ENCODE peak calls at places on chromosomes 7 and 10, in six cellular contexts. A is tibial artery; I is psoas muscle; T is A549; U is CD8-positive, alpha-beta T cell; Y is IMR-90. Q is an unnamed sample. For H3K4me1, the result is how much of the 10 kb centered on the place peaks cover.

GRCh38 chr7:158495780-158496179 is 91.8 kb downstream of the PTPRN2 start:
- DNase-seq in T (peak), Y (no peak), A (no peak), I (no peak), U (no peak), Q (no peak)

GRCh38 chr7:1344981-1345701 is 112.5 kb downstream of the UNCX start:
- DNase-seq in A (no peak), T (no peak), U (no peak), Y (no peak), I (peak), Q (peak)

GRCh38 chr10:72243822-72244437 is 27.9 kb upstream of the ASCC1 start:
- DNase-seq in A (peak), Y (peak), T (peak), I (peak), U (no peak), Q (peak)

GRCh38 chr10:79047875-79048638 is 20.7 kb upstream of the ZMIZ1 start:
- DNase-seq in T (no peak), Y (no peak), I (no peak), U (peak), A (peak), Q (peak)

GRCh38 chr10:131311661-131312260 is at the start of gene TCERG1L:
- DNase-seq in Y (no peak), A (no peak), U (no peak), I (no peak), T (no peak), Q (no peak)

GRCh38 chr10:58152698-58153263 is 114.9 kb downstream of the IPMK start:
- DNase-seq in T (peak), U (no peak), A (no peak), I (no peak), Y (peak), Q (no peak)

GRCh38 chr10:7185367-7185690 is 225.5 kb downstream of the SFMBT2 start:
- DNase-seq in A (no peak), T (no peak), U (peak), I (no peak), Y (no peak), Q (no peak)

GRCh38 chr7:25424113-25424512 is 195.8 kb upstream of the NPVF start:
- DNase-seq in A (no peak), T (no peak), Y (no peak), U (no peak), I (no peak), Q (no peak)

DNA sequence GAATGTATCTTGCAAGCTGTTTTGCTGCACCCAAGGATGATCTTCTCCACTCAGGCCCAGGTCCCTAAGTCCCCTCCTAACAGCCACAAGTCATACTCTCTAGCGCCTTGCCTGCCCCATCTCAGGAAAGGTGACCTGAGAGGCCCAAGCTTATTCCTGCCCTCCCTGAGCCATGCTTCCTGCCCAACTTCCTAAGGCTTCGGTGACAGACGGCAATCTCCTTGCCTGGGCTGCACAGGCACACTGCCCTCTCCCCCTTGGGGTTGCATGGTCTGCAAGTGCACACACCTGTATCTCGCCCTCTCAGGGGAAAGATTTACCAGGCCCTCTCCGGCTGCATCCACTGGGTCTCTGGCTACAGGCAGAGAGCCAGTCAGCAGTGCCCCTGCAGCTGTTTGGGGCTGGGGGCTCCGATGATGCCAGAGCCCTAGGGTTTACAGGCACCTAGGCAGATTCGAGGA is 771 bp upstream of the ADIRF start:
- DNase-seq in I (no peak), Y (no peak), U (peak), T (no peak), A (peak), Q (no peak)
- H3K4me1 ChIP-seq in I (under half), Y (under half), U (half or more), T (under half), A (half or more), Q (half or more)

GRCh38 chr10:96025566-96025965 is 17.8 kb upstream of the CCNJ start:
- DNase-seq in T (peak), I (no peak), U (no peak), A (no peak), Y (peak), Q (no peak)
- TF ChIP-seq CTCF in T (no peak), I (no peak), U (no peak), A (no peak), Y (no peak), Q (no peak)

GRCh38 chr10:34814228-34815173 is 595 bp downstream of the PARD3 start:
- DNase-seq in T (peak), I (peak), A (no peak), U (no peak), Y (peak), Q (peak)
- H3K4me3 ChIP-seq in T (peak), I (peak), A (peak), U (no peak), Y (peak), Q (peak)

DNA sequence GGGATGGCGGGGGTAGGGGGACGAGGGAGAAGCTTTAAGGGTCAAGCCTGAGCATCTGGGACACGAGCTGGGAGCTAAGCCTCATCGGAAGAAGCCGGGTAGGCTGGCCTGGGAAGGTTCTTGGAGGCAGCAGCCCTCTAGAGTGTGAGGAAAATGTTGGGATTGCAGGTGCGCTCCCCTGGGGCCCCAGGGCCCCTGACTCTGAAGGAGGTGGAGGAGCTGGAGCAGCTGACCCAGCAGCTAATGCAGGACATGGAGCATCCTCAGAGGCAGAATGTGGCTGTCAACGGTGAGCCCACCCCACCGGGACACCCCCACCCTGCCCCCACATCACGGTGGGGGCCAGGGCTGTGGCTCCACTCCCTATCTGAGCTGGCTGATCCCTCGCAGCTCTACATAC is 6.9 kb downstream of the ZYX start:
- DNase-seq in I (no peak), A (no peak), T (no peak), U (no peak), Y (no peak), Q (no peak)
- H3K4me1 ChIP-seq in I (under half), A (half or more), T (under half), U (under half), Y (half or more), Q (under half)

GRCh38 chr7:27994639-27995038 is 186.0 kb downstream of the JAZF1 start:
- DNase-seq in Y (peak), U (no peak), T (no peak), A (no peak), I (no peak), Q (no peak)
- TF ChIP-seq CTCF in Y (no peak), U (no peak), T (no peak), A (no peak), I (no peak), Q (no peak)

DNA sequence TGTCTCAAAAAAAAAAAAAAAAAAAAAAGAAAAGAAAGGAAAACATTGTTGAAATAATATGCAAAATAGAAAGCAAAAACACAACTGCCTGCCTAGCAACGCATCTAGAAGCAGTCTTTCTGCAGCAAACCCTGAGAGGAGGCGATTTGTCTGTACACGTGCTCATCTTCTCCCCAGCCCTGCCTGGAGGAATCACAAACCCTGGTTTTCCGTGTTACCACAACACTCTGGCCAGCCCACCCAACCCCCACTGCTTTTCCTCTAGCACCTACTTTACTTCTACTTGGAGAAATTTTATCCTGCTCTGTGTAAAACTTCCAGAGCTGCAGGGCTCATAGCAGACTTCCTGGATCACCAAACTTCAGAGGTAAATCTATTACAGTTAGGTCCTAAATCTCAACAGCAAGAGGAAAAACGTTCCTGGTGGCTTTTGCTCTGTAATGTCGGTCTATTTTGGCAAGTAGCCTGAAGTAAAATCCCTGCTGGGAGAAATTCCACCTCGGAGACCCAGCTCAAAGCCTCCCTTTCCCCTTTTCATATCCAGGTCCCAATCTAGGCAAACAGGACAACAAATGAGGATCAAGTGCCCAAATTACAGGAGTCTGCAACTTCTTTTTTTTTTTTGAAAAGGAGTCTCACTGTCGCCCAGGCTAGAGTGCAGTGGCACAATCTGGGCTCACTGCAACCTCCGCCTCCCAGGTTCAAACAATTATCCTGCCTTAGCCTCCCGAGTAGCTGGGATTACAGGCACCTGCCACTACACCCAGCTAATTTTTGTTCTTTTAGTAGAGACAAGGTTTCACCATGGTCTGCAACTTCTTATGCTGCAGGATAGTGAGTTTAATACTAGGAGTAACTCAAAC is 91.6 kb downstream of the DNMBP start:
- DNase-seq in T (peak), U (no peak), I (no peak), A (no peak), Y (peak), Q (no peak)
- H3K4me3 ChIP-seq in T (peak), U (no peak), I (peak), A (peak), Y (peak), Q (no peak)

Q was measured in left lung.